ENCODE peak calls at places on chromosomes 12 and 14, in four cellular contexts. Q is ovary, H is A172, K is DMS153. W is an unnamed sample.

GRCh38 chr12:6310771-6311610 is 509 bp downstream of the PLEKHG6 start:
- DNase-seq in Q (no peak), H (no peak), K (no peak), W (no peak)

GRCh38 chr14:31716208-31716607 is 155.0 kb downstream of the NUBPL start:
- DNase-seq in Q (no peak), H (no peak), K (no peak), W (no peak)

GRCh38 chr14:37150414-37150813 is 22.0 kb downstream of the SLC25A21 start:
- DNase-seq in H (peak), Q (no peak), K (peak), W (no peak)

GRCh38 chr14:103085106-103086091 is 1.4 kb downstream of the LBHD2 start:
- DNase-seq in Q (peak), K (no peak), H (no peak), W (peak)

GRCh38 chr14:22095845-22096510 is 422.4 kb upstream of the OR4E1 start:
- DNase-seq in K (no peak), Q (no peak), H (no peak), W (no peak)

GRCh38 chr12:3247077-3247476 is 169.9 kb downstream of the TSPAN9 start:
- DNase-seq in K (no peak), Q (no peak), H (no peak), W (no peak)

GRCh38 chr12:96861656-96862055 is 45.4 kb upstream of the NEDD1 start:
- DNase-seq in H (peak), K (no peak), Q (no peak), W (no peak)

GRCh38 chr12:71938728-71939385 is at the start of gene TPH2:
- DNase-seq in H (peak), K (peak), Q (peak), W (peak)

GRCh38 chr12:80472912-80473500 is 29.0 kb downstream of the PTPRQ start:
- DNase-seq in K (peak), H (peak), Q (no peak), W (no peak)

GRCh38 chr12:94190623-94191022 is 42.2 kb downstream of the PLXNC1 start:
- DNase-seq in H (no peak), K (no peak), Q (no peak), W (no peak)

GRCh38 chr14:71432334-71432733 is 499.9 kb upstream of the RGS6 start:
- DNase-seq in Q (no peak), H (no peak), K (no peak), W (no peak)

GRCh38 chr12:6592087-6592486 is 15.1 kb downstream of the CHD4 start:
- DNase-seq in K (no peak), Q (no peak), H (no peak), W (no peak)

GRCh38 chr14:50403433-50403832 is 6.8 kb upstream of the CDKL1 start:
- DNase-seq in H (no peak), Q (no peak), K (no peak), W (no peak)

W was measured in left ventricle myocardium superior.